ENCODE peak calls at places on chromosomes 6 and 20, in ten cellular contexts. V is breast epithelium, N is transverse colon, E is heart left ventricle, D is tibial nerve, J is IMR-90, L is HCT116, Q is adrenal gland, Z is esophagus squamous epithelium, W is stomach. A is an unnamed sample.

GRCh38 chr6:165439928-165440554 is 130.6 kb upstream of the C6orf118 start:
- DNase-seq in Z (no peak), J (peak), Q (no peak), L (peak), E (no peak), W (no peak), D (no peak), V (no peak), N (no peak), A (no peak)

GRCh38 chr6:116945809-116946208 is 68.8 kb downstream of the RFX6 start:
- DNase-seq in Z (no peak), E (no peak), Q (no peak), V (no peak), L (no peak), N (no peak), J (no peak), W (no peak), D (no peak), A (no peak)

GRCh38 chr6:73285674-73286283 is 22.8 kb upstream of the KHDC1 start:
- DNase-seq in N (no peak), Z (no peak), W (no peak), V (no peak), D (peak), J (peak), E (no peak), L (peak), Q (no peak), A (no peak)

GRCh38 chr6:101458341-101458740 is 64.8 kb downstream of the GRIK2 start:
- DNase-seq in D (no peak), J (peak), N (no peak), L (peak), Z (no peak), W (no peak), Q (no peak), E (no peak), V (no peak), A (no peak)

GRCh38 chr20:60203451-60203850 is 245.2 kb downstream of the CDH26 start:
- DNase-seq in Q (no peak), J (no peak), V (peak), L (no peak), Z (no peak), D (no peak), W (no peak), E (no peak), N (no peak), A (no peak)

GRCh38 chr20:38542994-38543906 is 37.7 kb upstream of the ADIG start:
- DNase-seq in Z (no peak), V (no peak), E (no peak), N (no peak), J (no peak), D (no peak), W (no peak), L (no peak), Q (no peak), A (no peak)

GRCh38 chr6:56374841-56375369 is 127.5 kb upstream of the COL21A1 start:
- DNase-seq in D (peak), Z (no peak), J (peak), E (no peak), Q (peak), L (no peak), N (no peak), W (no peak), V (no peak), A (peak)

GRCh38 chr6:85672050-85672449 is 29.4 kb upstream of the SYNCRIP start:
- DNase-seq in D (no peak), Q (no peak), L (no peak), J (no peak), W (no peak), V (no peak), E (no peak), Z (no peak), N (no peak), A (no peak)

GRCh38 chr20:35823147-35823546 is 51.3 kb downstream of the PHF20 start:
- DNase-seq in D (no peak), E (no peak), Q (no peak), J (no peak), W (no peak), Z (no peak), N (no peak), V (no peak), L (no peak), A (no peak)

GRCh38 chr6:90502866-90503407 is 83.9 kb downstream of the MAP3K7 start:
- DNase-seq in Q (peak), W (no peak), L (peak), V (no peak), E (no peak), D (no peak), Z (no peak), N (no peak), J (peak), A (no peak)

GRCh38 chr20:61173966-61174725 is 77.9 kb upstream of the CDH4 start:
- DNase-seq in E (no peak), L (no peak), D (no peak), J (peak), W (no peak), N (no peak), Q (no peak), V (no peak), Z (no peak), A (no peak)

GRCh38 chr6:169957351-169957963 is 206.0 kb downstream of the ERMARD start:
- DNase-seq in Q (no peak), D (no peak), L (no peak), J (no peak), N (peak), W (peak), V (peak), E (no peak), Z (no peak), A (peak)

GRCh38 chr6:169956580-169956979 is 205.2 kb downstream of the ERMARD start:
- DNase-seq in Q (no peak), L (no peak), W (peak), D (no peak), J (no peak), N (no peak), Z (no peak), E (no peak), V (peak), A (peak)

GRCh38 chr6:169954977-169955376 is 203.6 kb downstream of the ERMARD start:
- DNase-seq in D (no peak), N (no peak), V (no peak), Z (no peak), Q (no peak), L (no peak), W (no peak), J (no peak), E (no peak), A (no peak)

GRCh38 chr6:169953686-169954085 is 202.3 kb downstream of the ERMARD start:
- DNase-seq in W (peak), Z (no peak), E (no peak), N (no peak), D (no peak), Q (no peak), L (no peak), J (no peak), V (no peak), A (no peak)

DNA sequence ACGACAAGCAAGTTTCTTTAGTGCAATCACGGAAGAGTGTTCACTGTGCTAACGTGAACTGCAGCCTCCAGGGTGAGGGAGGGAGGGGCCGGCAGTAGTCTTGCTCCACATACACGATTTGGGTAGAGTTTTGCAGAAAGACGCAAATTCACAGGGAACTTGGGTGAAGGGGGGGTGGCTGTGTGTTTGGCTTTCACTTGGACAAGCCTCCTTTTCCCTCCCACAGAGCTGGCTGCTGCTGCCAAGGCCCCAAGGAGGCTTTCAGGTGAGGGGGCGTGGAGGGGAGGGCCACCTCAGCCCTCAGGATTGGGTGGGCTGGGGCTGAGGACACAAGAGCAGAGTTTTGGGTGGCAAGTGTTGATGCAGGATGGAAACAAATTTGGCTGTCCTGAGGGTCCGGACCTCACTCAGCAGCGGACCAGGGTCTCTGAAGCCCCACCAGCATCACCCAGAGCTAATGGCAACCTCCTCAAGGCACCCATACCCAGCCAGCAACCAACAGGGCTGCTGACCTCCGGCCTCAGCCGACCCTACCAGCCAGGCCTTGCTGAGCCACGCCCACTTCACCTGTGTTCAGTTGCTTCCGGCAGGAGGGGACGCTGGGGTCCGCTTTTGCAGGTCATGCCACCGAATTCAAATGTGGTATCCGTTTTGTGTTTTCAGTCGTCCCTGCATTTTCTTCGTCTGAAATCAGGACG is 204.5 kb downstream of the ERMARD start:
- DNase-seq in W (peak), N (no peak), V (peak), E (no peak), Q (no peak), D (no peak), Z (no peak), J (no peak), L (no peak), A (peak)
- TF ChIP-seq POLR2A in W (no peak), N (no peak), V (no peak), E (no peak), Q (no peak), D (no peak), Z (no peak), J (no peak), L (no peak), A (no peak)

GRCh38 chr6:134250776-134251175 is 67.1 kb downstream of the SGK1 start:
- DNase-seq in N (no peak), D (no peak), J (no peak), E (no peak), W (no peak), Q (no peak), V (no peak), L (no peak), Z (no peak), A (no peak)
- H3K27ac ChIP-seq in N (no peak), D (no peak), J (no peak), E (no peak), W (no peak), Q (peak), V (no peak), L (no peak), Z (no peak), A (no peak)

DNA sequence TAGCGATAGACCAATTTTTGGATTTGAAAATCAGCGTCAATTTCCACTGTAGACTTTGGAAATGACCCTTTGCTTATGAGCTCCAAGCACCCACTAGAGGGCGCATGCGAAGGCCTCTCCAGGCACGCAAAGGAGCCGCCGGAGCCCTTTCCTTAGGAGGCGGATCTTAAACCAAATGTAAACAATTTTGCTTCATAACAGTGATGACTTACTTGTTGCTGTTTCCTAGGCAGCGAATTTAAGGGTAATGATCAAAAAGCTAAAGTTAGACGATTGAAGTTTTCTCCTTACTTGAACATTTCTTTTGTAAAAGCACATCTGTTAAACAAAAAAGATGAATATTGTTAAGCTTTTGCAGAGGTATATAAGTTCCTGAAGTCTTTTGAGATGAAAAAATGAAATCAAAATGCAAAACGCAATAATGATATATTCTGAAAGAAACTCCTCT is 29.2 kb upstream of the EXOC2 start:
- DNase-seq in N (peak), Q (peak), W (peak), V (peak), Z (no peak), E (peak), L (peak), D (peak), J (peak), A (peak)
- H3K4me3 ChIP-seq in N (no peak), Q (no peak), W (no peak), V (no peak), Z (no peak), E (no peak), L (no peak), D (no peak), J (no peak), A (no peak)

GRCh38 chr6:7747433-7747832 is 21.5 kb downstream of the BMP6 start:
- DNase-seq in D (no peak), J (no peak), Z (no peak), N (no peak), W (no peak), V (no peak), L (no peak), E (no peak), Q (no peak), A (no peak)

GRCh38 chr6:7737867-7738266 is 12.0 kb downstream of the BMP6 start:
- DNase-seq in D (no peak), L (no peak), Z (no peak), Q (no peak), W (no peak), E (no peak), N (no peak), V (no peak), J (no peak), A (no peak)

GRCh38 chr6:7747016-7747415 is 21.1 kb downstream of the BMP6 start:
- DNase-seq in J (no peak), V (no peak), Z (no peak), Q (no peak), N (no peak), D (no peak), E (no peak), L (no peak), W (no peak), A (no peak)

GRCh38 chr6:7745942-7746341 is 20.0 kb downstream of the BMP6 start:
- DNase-seq in V (no peak), J (no peak), L (no peak), D (no peak), Z (no peak), W (no peak), N (no peak), Q (no peak), E (no peak), A (no peak)

GRCh38 chr6:7742214-7742613 is 16.3 kb downstream of the BMP6 start:
- DNase-seq in J (no peak), W (no peak), E (no peak), L (no peak), Q (no peak), D (no peak), Z (no peak), N (no peak), V (no peak), A (no peak)
- TF ChIP-seq POLR2A in J (no peak), W (no peak), E (no peak), L (no peak), Q (no peak), D (no peak), Z (no peak), N (no peak), V (no peak), A (no peak)

GRCh38 chr6:43776115-43776798 is 6.2 kb downstream of the VEGFA start:
- DNase-seq in V (no peak), L (no peak), E (no peak), D (no peak), Z (no peak), J (no peak), W (peak), Q (peak), N (no peak), A (peak)
- H3K27ac ChIP-seq in V (peak), L (peak), E (peak), D (peak), Z (no peak), J (no peak), W (peak), Q (peak), N (peak), A (no peak)